ENCODE peak calls at places on chromosomes 7 and 10, in ten cellular contexts. H is right lobe of liver, Y is GM06990, F is endothelial cell, K is fibroblast of the conjunctiva, E is fibroblast of gingiva, A is HT1080, X is aorta, N is kidney epithelial cell, L is NCI-H1694 treated with DMSO at 0.1 percent for 48 hours. J is an unnamed sample.

GRCh38 chr7:158863611-158864506 is 7.5 kb downstream of the DYNC2I1 start:
- DNase-seq in K (peak; percentile 30), H (peak; percentile 68), Y (peak; percentile 63), N (peak; percentile 45), X (peak; percentile 86), L (no peak), E (peak; percentile 81), A (peak; percentile 42), F (peak; percentile 52), J (no peak)

GRCh38 chr10:86269332-86269731 is 97.3 kb downstream of the GRID1 start:
- DNase-seq in X (no peak), H (peak; percentile 23), E (no peak), L (no peak), K (no peak), Y (no peak), N (no peak), F (no peak), A (no peak), J (no peak)

GRCh38 chr7:79778786-79779382 is 325.4 kb upstream of the MAGI2 start:
- DNase-seq in X (no peak), L (no peak), E (peak; percentile 90), H (no peak), A (peak; percentile 1), F (no peak), K (peak; percentile 80), Y (no peak), N (no peak), J (no peak)

GRCh38 chr7:50497068-50497642 is 47.0 kb upstream of the FIGNL1 start:
- DNase-seq in H (no peak), Y (no peak), L (no peak), K (peak; percentile 80), F (peak; percentile 48), X (no peak), E (peak; percentile 94), N (no peak), A (peak; percentile 24), J (no peak)

GRCh38 chr7:101753316-101753715 is 64.1 kb upstream of the CUX1 start:
- DNase-seq in K (no peak), E (no peak), N (no peak), F (no peak), Y (no peak), X (no peak), H (no peak), A (no peak), L (no peak), J (no peak)

GRCh38 chr7:121337398-121337797 is 8.6 kb downstream of the WNT16 start:
- DNase-seq in A (peak; percentile 27), N (no peak), X (no peak), F (no peak), E (peak; percentile 33), L (peak; percentile 64), Y (no peak), K (peak; percentile 44), H (no peak), J (no peak)

GRCh38 chr7:133888061-133888930 is 238.8 kb upstream of the LRGUK start:
- DNase-seq in E (no peak), X (no peak), Y (no peak), F (no peak), L (no peak), A (no peak), N (no peak), H (no peak), K (no peak), J (no peak)

GRCh38 chr7:4873071-4873944 is 10.2 kb downstream of the RADIL start:
- DNase-seq in F (no peak), N (no peak), E (no peak), L (no peak), K (no peak), X (no peak), Y (no peak), H (no peak), A (no peak), J (no peak)